ENCODE peak calls at places on chromosomes 4 and X, in five cellular contexts. Z, C, K, H and F are unnamed samples.
A peak's percentile ranks its signal among the peaks of the same experiment; 100 is the strongest.

GRCh38 chr4:41575665-41576064 is 37.7 kb downstream of the LIMCH1 start:
- DNase-seq in K (no peak), C (no peak), Z (no peak), H (no peak), F (no peak)

GRCh38 chr4:3257125-3257690 is 8.2 kb downstream of the MSANTD1 start:
- DNase-seq in C (no peak), K (no peak), H (peak; percentile 25), Z (peak; percentile 55), F (peak; percentile 5)

GRCh38 chrX:6384391-6384790 is 150.5 kb downstream of the VCX3A start:
- DNase-seq in C (no peak), H (no peak), Z (no peak), K (no peak), F (no peak)

GRCh38 chrX:100731441-100732281 is at the start of gene SYTL4:
- DNase-seq in K (no peak), Z (no peak), C (peak; percentile 65), H (peak; percentile 37), F (no peak)

GRCh38 chr4:140363051-140363450 is 10.4 kb upstream of the SCOC start:
- DNase-seq in K (no peak), Z (no peak), C (no peak), H (no peak), F (no peak)

GRCh38 chr4:183758006-183758734 is 99.1 kb downstream of the TRAPPC11 start:
- DNase-seq in C (no peak), Z (no peak), H (no peak), K (no peak), F (no peak)

GRCh38 chrX:76922100-76922499 is 494.6 kb downstream of the MAGEE1 start:
- DNase-seq in Z (no peak), K (no peak), H (no peak), C (no peak), F (no peak)

GRCh38 chrX:10634681-10635161 is 14.3 kb upstream of the MID1 start:
- DNase-seq in H (no peak), Z (no peak), C (no peak), K (peak; percentile 66), F (peak; percentile 84)

GRCh38 chrX:101619336-101619735 is 1.5 kb upstream of the ARMCX6 start:
- DNase-seq in K (no peak), Z (no peak), C (peak; percentile 27), H (no peak), F (peak; percentile 86)

GRCh38 chrX:63967541-63967940 is 182.5 kb upstream of the ARHGEF9 start:
- DNase-seq in K (peak; percentile 54), C (no peak), H (no peak), Z (no peak), F (no peak)

GRCh38 chr4:82429728-82430192 is 502 bp downstream of the HNRNPDL start:
- DNase-seq in K (no peak), H (no peak), C (peak; percentile 29), Z (no peak), F (no peak)